ENCODE peak calls at places on chromosomes 5 and 9, in six cellular contexts. W is psoas muscle; E is CD8-positive, alpha-beta T cell; B is fibroblast of lung; N is endothelial cell; S is heart right ventricle. C is an unnamed sample.

GRCh38 chr5:142803428-142804111 is 33.4 kb downstream of the ARHGAP26 start:
- DNase-seq in W (peak; percentile 41), E (no peak), B (peak; percentile 58), N (no peak), S (peak; percentile 82), C (no peak)

GRCh38 chr9:87062706-87063105 is 115.4 kb upstream of the GAS1 start:
- DNase-seq in W (no peak), E (no peak), B (no peak), N (no peak), S (no peak), C (no peak)

GRCh38 chr9:68472119-68472518 is 68.6 kb downstream of the TMEM252 start:
- DNase-seq in W (no peak), E (no peak), B (no peak), N (no peak), S (no peak), C (no peak)

GRCh38 chr9:34771023-34771422 is 61.1 kb upstream of the CCL21 start:
- DNase-seq in W (no peak), E (no peak), B (no peak), N (no peak), S (no peak), C (no peak)

GRCh38 chr9:124869986-124870560 is 8.1 kb downstream of the ARPC5L start:
- DNase-seq in W (peak; percentile 50), E (peak; percentile 87), B (peak; percentile 41), N (peak; percentile 36), S (peak; percentile 39), C (no peak)

GRCh38 chr5:683619-684481 is 9.3 kb downstream of the TPPP start:
- DNase-seq in W (peak; percentile 61), E (peak; percentile 18), B (no peak), N (no peak), S (no peak), C (no peak)

GRCh38 chr9:89454498-89455355 is 43.2 kb downstream of the SEMA4D start:
- DNase-seq in W (no peak), E (no peak), B (no peak), N (no peak), S (no peak), C (no peak)

GRCh38 chr5:135034186-135034962 is at the start of gene PITX1:
- DNase-seq in W (peak; percentile 66), E (no peak), B (peak; percentile 40), N (no peak), S (no peak), C (no peak)

GRCh38 chr5:394671-395155 is 48.3 kb upstream of the EXOC3 start:
- DNase-seq in W (no peak), E (no peak), B (no peak), N (no peak), S (no peak), C (no peak)

GRCh38 chr9:96491079-96491879 is 41.3 kb downstream of the HABP4 start:
- DNase-seq in W (no peak), E (peak; percentile 49), B (peak; percentile 79), N (no peak), S (no peak), C (no peak)

GRCh38 chr9:110427497-110428104 is 89.9 kb upstream of the TXNDC8 start:
- DNase-seq in W (peak; percentile 26), E (no peak), B (peak; percentile 59), N (peak; percentile 72), S (peak; percentile 10), C (peak; percentile 45)

GRCh38 chr9:94741856-94742255 is 15.4 kb downstream of the AOPEP start:
- DNase-seq in W (no peak), E (no peak), B (no peak), N (no peak), S (no peak), C (no peak)

GRCh38 chr5:173191015-173191414 is 44.0 kb downstream of the NKX2-5 start:
- DNase-seq in W (no peak), E (no peak), B (no peak), N (no peak), S (no peak), C (no peak)

GRCh38 chr5:173191561-173191960 is 43.4 kb downstream of the NKX2-5 start:
- DNase-seq in W (no peak), E (no peak), B (no peak), N (no peak), S (no peak), C (no peak)

GRCh38 chr5:173188280-173188679 is 43.9 kb downstream of the BNIP1 start:
- DNase-seq in W (no peak), E (no peak), B (no peak), N (no peak), S (no peak), C (no peak)

DNA sequence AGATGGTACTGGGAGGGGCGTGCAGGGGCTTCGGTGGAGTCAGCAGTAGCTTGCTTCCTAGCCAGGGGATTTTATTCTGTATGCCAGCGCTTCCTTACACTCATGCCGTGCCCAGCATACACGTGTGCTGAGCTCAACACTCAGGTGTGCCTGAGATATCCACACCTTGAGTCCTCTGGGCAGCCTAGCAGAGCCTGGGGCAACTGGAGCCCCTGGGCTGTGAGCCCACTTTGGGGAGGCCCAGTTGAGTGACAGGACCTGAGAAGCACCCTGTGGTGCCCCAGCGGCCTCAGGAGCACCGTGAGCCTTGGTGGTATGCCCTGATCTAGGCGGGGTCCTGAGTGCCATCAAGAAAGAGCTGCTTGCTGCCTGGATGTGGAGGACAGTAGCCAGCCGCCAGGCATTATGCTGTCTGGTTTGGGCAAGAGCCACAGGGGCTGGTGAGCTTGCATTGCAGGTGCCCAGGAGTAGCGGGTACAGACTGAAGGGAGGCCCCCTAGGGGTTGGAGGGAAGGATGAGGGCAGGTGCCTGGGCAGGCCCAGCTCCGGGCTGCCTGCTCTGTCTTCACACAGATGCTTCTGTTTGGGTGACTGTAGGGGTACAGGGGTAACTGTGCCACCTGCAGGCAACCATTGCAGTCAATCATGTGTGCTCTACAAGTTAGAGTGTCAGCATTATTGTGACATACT is 42.9 kb downstream of the BNIP1 start:
- DNase-seq in W (no peak), E (no peak), B (no peak), N (no peak), S (no peak), C (no peak)
- TF ChIP-seq CTCF in W (no peak), E (no peak), B (no peak), N (peak; percentile 16), S (no peak), C (no peak)

GRCh38 chr5:107388111-107388861 is 282.5 kb downstream of the EFNA5 start:
- DNase-seq in W (no peak), E (no peak), B (peak; percentile 86), N (no peak), S (no peak), C (no peak)

GRCh38 chr5:107391787-107392186 is 278.9 kb downstream of the EFNA5 start:
- DNase-seq in W (no peak), E (no peak), B (no peak), N (no peak), S (no peak), C (no peak)

GRCh38 chr5:107389769-107390168 is 281.0 kb downstream of the EFNA5 start:
- DNase-seq in W (no peak), E (no peak), B (no peak), N (no peak), S (no peak), C (no peak)

GRCh38 chr5:107385701-107386100 is 285.0 kb downstream of the EFNA5 start:
- DNase-seq in W (no peak), E (no peak), B (no peak), N (no peak), S (no peak), C (no peak)

GRCh38 chr5:107389130-107389553 is 281.6 kb downstream of the EFNA5 start:
- DNase-seq in W (no peak), E (no peak), B (peak; percentile 57), N (no peak), S (no peak), C (no peak)
- TF ChIP-seq CTCF in W (no peak), E (no peak), B (peak; percentile 24), N (no peak), S (no peak), C (no peak)

DNA sequence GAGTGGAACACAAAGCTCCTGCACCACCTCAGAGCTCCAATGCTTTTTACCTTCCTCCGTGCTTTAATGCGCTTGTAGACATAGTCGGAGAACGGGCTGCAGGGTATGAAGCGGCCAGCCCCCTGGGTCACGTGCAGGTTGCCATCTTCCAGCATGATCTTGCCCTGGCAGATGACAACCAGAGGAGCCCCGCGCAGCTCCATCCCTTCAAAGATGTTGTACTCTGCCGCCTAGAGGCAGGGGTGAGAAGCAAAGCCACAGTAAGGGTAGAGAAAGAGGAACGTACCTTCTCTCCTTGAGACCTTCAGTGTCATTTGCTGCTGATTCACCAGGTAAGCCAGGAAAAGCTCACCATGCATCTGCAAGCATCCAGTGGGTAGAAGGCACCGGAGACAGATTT is 112.3 kb downstream of the DPYSL3 start:
- DNase-seq in W (no peak), E (no peak), B (no peak), N (no peak), S (no peak), C (no peak)
- TF ChIP-seq CTCF in W (no peak), E (no peak), B (peak; percentile 9), N (no peak), S (no peak), C (no peak)

DNA sequence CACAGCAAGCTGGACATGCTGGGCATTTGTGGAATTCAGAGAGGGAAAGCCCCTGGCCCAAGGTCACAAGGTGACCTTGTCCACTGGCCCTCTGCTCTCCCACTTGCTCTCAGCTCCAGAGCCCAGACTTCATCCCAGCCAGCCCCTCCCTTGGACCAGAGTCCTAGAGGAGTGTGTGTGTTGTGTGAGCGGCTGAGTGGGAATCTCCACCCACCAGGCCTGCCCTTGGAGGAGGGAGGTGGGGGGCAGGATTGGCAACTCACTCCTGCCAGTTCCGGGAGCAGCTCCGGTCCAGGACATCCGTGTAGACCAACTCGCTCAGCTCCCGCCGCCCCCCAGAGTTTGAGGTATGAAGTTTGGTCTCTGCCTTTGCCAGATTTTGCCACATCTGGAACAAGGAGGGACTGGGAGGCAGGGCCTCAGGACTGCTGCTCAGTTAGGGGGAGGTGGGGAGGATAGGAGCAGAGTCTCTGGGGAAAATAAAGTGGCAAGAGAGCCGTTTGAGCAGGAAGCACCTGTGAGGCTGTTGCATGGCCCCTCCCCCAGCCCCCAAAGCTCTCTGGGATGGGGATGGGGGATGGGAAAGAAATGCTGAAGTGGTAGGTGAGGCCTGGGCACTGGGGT is 1.4 kb downstream of the MZB1 start:
- DNase-seq in W (no peak), E (no peak), B (peak; percentile 28), N (peak; percentile 32), S (no peak), C (no peak)
- TF ChIP-seq CTCF in W (no peak), E (no peak), B (no peak), N (no peak), S (no peak), C (no peak)

GRCh38 chr9:38620483-38621433 is at the start of gene ANKRD18A:
- DNase-seq in W (peak; percentile 37), E (peak; percentile 53), B (peak; percentile 58), N (peak; percentile 87), S (peak; percentile 42), C (peak; percentile 85)
- TF ChIP-seq CTCF in W (peak; percentile 3), E (peak; percentile 33), B (peak; percentile 30), N (peak; percentile 63), S (peak; percentile 47), C (peak; percentile 86)

DNA sequence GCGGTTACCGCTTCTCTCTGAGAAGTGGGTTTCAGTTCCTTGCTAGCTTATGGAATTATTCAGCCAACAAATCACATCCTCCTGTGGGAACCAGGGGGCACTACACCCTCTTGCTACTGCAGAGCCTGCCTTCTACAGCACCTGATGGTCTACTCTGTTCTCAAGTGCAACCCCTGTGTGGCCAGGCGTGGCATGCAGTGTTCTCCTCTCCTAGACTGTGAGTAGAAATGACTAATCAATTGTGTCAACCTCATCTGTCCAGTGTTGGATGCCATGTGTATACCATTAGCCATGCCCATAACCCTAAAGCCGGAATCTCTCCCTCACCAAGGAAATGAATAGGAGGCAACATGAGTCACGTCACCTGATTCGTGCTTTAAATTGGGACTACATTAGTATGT is 117.2 kb upstream of the LIFR start:
- DNase-seq in W (no peak), E (no peak), B (no peak), N (no peak), S (no peak), C (no peak)
- TF ChIP-seq CTCF in W (no peak), E (no peak), B (no peak), N (peak; percentile 6), S (no peak), C (peak; percentile 11)

GRCh38 chr5:100311811-100312210 is 223.4 kb upstream of the FAM174A start:
- DNase-seq in W (no peak), E (no peak), B (peak; percentile 25), N (no peak), S (no peak), C (no peak)
- TF ChIP-seq CTCF in W (no peak), E (no peak), B (no peak), N (no peak), S (no peak), C (peak; percentile 48)